ENCODE peak calls at places on chromosome 9, in six cellular contexts. Q is IMR-90, U is neuronal stem cell, G is H9, J is mesenchymal stem cell, V is H1. I is an unnamed sample.

GRCh38 chr9:111190352-111190751 is 139.7 kb downstream of the OR2K2 start:
- DNase-seq in Q (peak; percentile 19), U (no peak), G (no peak), J (no peak), V (no peak), I (no peak)

GRCh38 chr9:86181379-86182315 is 77.8 kb downstream of the C9orf153 start:
- DNase-seq in Q (no peak), U (no peak), G (no peak), J (no peak), V (no peak), I (no peak)

GRCh38 chr9:135073741-135074305 is 13.6 kb upstream of the OLFM1 start:
- DNase-seq in Q (no peak), U (no peak), G (peak; percentile 15), J (no peak), V (no peak), I (no peak)

GRCh38 chr9:89483592-89484474 is 14.1 kb downstream of the SEMA4D start:
- DNase-seq in Q (no peak), U (no peak), G (peak; percentile 23), J (no peak), V (no peak), I (no peak)

GRCh38 chr9:101966706-101967105 is 228.3 kb upstream of the GRIN3A start:
- DNase-seq in Q (no peak), U (no peak), G (no peak), J (no peak), V (no peak), I (no peak)

GRCh38 chr9:26319859-26320258 is 572.7 kb downstream of the CAAP1 start:
- DNase-seq in Q (no peak), U (no peak), G (no peak), J (no peak), V (no peak), I (no peak)

GRCh38 chr9:74742792-74743389 is 144.8 kb downstream of the TRPM6 start:
- DNase-seq in Q (peak; percentile 24), U (peak; percentile 38), G (peak; percentile 31), J (peak; percentile 30), V (no peak), I (peak; percentile 27)

GRCh38 chr9:76176176-76176575 is 218.1 kb downstream of the RFK start:
- DNase-seq in Q (no peak), U (no peak), G (no peak), J (no peak), V (no peak), I (no peak)

GRCh38 chr9:101427957-101428655 is 7.5 kb downstream of the ALDOB start:
- DNase-seq in Q (no peak), U (no peak), G (no peak), J (no peak), V (no peak), I (no peak)

GRCh38 chr9:20135119-20135697 is 346.4 kb upstream of the SLC24A2 start:
- DNase-seq in Q (no peak), U (no peak), G (no peak), J (no peak), V (no peak), I (no peak)

GRCh38 chr9:6686396-6686795 is 40.9 kb upstream of the GLDC start:
- DNase-seq in Q (peak; percentile 41), U (no peak), G (no peak), J (peak; percentile 27), V (no peak), I (peak; percentile 37)

GRCh38 chr9:680106-680505 is 161.4 kb upstream of the DMRT1 start:
- DNase-seq in Q (no peak), U (no peak), G (no peak), J (no peak), V (no peak), I (no peak)

GRCh38 chr9:91855196-91855595 is 94.8 kb downstream of the ROR2 start:
- DNase-seq in Q (no peak), U (no peak), G (no peak), J (no peak), V (no peak), I (no peak)

GRCh38 chr9:101437806-101438232 is 2.2 kb upstream of the ALDOB start:
- DNase-seq in Q (no peak), U (no peak), G (no peak), J (no peak), V (no peak), I (no peak)

GRCh38 chr9:65432051-65432450 is 147.0 kb upstream of the FOXD4L5 start:
- DNase-seq in Q (no peak), U (no peak), G (no peak), J (no peak), V (no peak), I (no peak)

GRCh38 chr9:6367128-6367741 is 39.1 kb downstream of the TPD52L3 start:
- DNase-seq in Q (peak; percentile 29), U (no peak), G (no peak), J (no peak), V (no peak), I (no peak)

GRCh38 chr9:16526380-16526779 is 344.1 kb downstream of the BNC2 start:
- DNase-seq in Q (peak; percentile 77), U (no peak), G (no peak), J (peak; percentile 49), V (no peak), I (no peak)

GRCh38 chr9:98892296-98892695 is 51.4 kb upstream of the COL15A1 start:
- DNase-seq in Q (peak; percentile 75), U (no peak), G (no peak), J (peak; percentile 40), V (no peak), I (no peak)

GRCh38 chr9:132094314-132094791 is 14.7 kb upstream of the MED27 start:
- DNase-seq in Q (peak; percentile 95), U (no peak), G (no peak), J (peak; percentile 24), V (no peak), I (no peak)

GRCh38 chr9:81586786-81587185 is 102.6 kb downstream of the TLE1 start:
- DNase-seq in Q (no peak), U (no peak), G (no peak), J (no peak), V (no peak), I (no peak)

GRCh38 chr9:81584099-81584498 is 105.2 kb downstream of the TLE1 start:
- DNase-seq in Q (no peak), U (no peak), G (no peak), J (no peak), V (no peak), I (no peak)

GRCh38 chr9:81589392-81589791 is 100.0 kb downstream of the TLE1 start:
- DNase-seq in Q (no peak), U (no peak), G (no peak), J (no peak), V (no peak), I (no peak)

GRCh38 chr9:81588148-81588874 is 101.0 kb downstream of the TLE1 start:
- DNase-seq in Q (peak; percentile 74), U (no peak), G (no peak), J (peak; percentile 82), V (no peak), I (peak; percentile 42)

GRCh38 chr9:81585191-81585763 is 104.1 kb downstream of the TLE1 start:
- DNase-seq in Q (no peak), U (no peak), G (no peak), J (no peak), V (no peak), I (no peak)
- H2BK5ac ChIP-seq in Q (no peak overlapping the region), U (no peak overlapping the region), G (no peak overlapping the region), J (no peak overlapping the region), V (no peak overlapping the region), I (no peak overlapping the region)

GRCh38 chr9:14961372-14962068 is 51.3 kb upstream of the FREM1 start:
- DNase-seq in Q (no peak), U (no peak), G (peak; percentile 48), J (peak; percentile 24), V (no peak), I (no peak)

GRCh38 chr9:14960881-14961280 is 50.7 kb upstream of the FREM1 start:
- DNase-seq in Q (no peak), U (no peak), G (no peak), J (no peak), V (no peak), I (peak; percentile 80)

GRCh38 chr9:14958989-14959388 is 48.8 kb upstream of the FREM1 start:
- DNase-seq in Q (no peak), U (no peak), G (no peak), J (no peak), V (no peak), I (no peak)

GRCh38 chr9:14957054-14957453 is 46.8 kb upstream of the FREM1 start:
- DNase-seq in Q (no peak), U (no peak), G (no peak), J (no peak), V (no peak), I (no peak)

GRCh38 chr9:14962193-14962899 is 52.1 kb upstream of the FREM1 start:
- DNase-seq in Q (no peak), U (no peak), G (no peak), J (no peak), V (no peak), I (no peak)
- H2AFZ ChIP-seq in Q (no peak overlapping the region), U (no peak overlapping the region), G (no peak overlapping the region), J (no peak overlapping the region), V (no peak overlapping the region), I (no peak overlapping the region)

GRCh38 chr9:128067622-128067897 is 440 bp upstream of the NAIF1 start:
- DNase-seq in Q (no peak), U (no peak), G (no peak), J (no peak), V (no peak), I (no peak)
- H2BK5ac ChIP-seq in Q (peak overlapping the region; percentile 92), U (no peak overlapping the region), G (peak overlapping the region; percentile 11), J (peak overlapping the region; percentile 45), V (peak overlapping the region; percentile 89), I (peak overlapping the region; percentile 97)

GRCh38 chr9:136906251-136906650 is 19.9 kb downstream of the TRAF2 start:
- DNase-seq in Q (no peak), U (no peak), G (no peak), J (no peak), V (no peak), I (no peak)

GRCh38 chr9:136910901-136911245 is 24.6 kb downstream of the TRAF2 start:
- DNase-seq in Q (no peak), U (no peak), G (peak; percentile 28), J (no peak), V (no peak), I (no peak)

GRCh38 chr9:136903041-136903554 is 16.8 kb downstream of the TRAF2 start:
- DNase-seq in Q (no peak), U (no peak), G (no peak), J (no peak), V (no peak), I (no peak)

GRCh38 chr9:136910197-136910900 is 24.0 kb downstream of the TRAF2 start:
- DNase-seq in Q (no peak), U (no peak), G (no peak), J (no peak), V (no peak), I (no peak)

DNA sequence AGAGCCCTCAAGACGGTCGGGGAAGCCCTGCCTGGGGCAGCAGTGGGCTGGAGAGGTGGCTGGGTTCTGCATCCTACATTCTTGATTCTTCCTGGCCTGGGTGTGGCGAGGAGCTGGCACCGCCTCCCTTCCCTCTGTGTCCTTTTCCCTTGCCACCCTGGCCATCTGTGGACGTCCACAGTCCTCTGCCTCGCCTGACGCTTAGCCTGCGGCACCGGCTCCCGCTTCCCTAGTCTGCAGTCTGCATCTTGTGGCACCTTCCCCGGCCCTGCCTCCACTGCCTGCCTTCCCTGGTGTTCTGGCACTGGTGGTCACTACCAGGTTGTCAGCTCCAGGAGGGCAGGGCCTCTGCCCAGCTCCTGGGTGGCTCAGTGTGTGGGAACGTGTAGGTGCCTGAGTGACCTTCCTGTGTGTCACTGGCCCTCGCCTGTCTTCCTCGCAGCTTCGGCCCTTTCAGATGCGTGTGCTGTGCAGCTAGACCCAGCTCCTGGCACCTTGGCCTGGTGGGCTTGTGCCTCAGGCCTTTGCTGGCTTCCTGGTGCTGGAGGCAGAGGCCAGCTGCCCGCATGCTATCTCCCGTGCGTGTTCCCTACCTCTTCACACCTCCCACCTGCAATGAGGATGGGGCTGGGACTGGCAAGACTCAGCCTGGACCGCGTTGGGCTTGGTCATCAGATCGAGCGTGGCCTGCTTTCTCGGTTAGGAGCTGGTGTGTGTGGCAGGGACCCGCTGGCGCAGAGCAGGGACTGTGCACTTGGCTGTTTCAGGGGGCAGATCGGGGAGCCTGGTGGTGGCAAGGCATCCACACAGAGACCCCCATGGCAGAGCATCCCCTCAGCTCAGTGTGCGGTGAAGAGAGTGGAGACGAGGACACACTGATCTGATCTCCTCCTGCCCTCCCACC is 20.9 kb downstream of the TRAF2 start:
- DNase-seq in Q (no peak), U (no peak), G (peak; percentile 21), J (no peak), V (no peak), I (no peak)
- H2AFZ ChIP-seq in Q (no peak overlapping the region), U (no peak overlapping the region), G (no peak overlapping the region), J (no peak overlapping the region), V (no peak overlapping the region), I (no peak overlapping the region)